ENCODE peak calls at places on chromosomes 11 and 22, in five cellular contexts. E is psoas muscle, I is right lobe of liver, B is IMR-90, S is OCI-LY7. R is an unnamed sample.

GRCh38 chr11:104661901-104662300 is 236.4 kb downstream of the CASP12 start:
- DNase-seq in S (no peak), E (no peak), I (no peak), B (no peak), R (no peak)

GRCh38 chr11:15671216-15671615 is 556.5 kb downstream of the INSC start:
- DNase-seq in I (no peak), S (no peak), B (no peak), E (no peak), R (no peak)

GRCh38 chr22:25564320-25564978 is at the start of gene GRK3:
- DNase-seq in I (peak), S (peak), B (peak), E (peak), R (peak)

GRCh38 chr11:46505741-46506485 is 87.9 kb downstream of the AMBRA1 start:
- DNase-seq in I (no peak), B (peak), E (no peak), S (no peak), R (no peak)

GRCh38 chr11:31397239-31397834 is 27.7 kb downstream of the DNAJC24 start:
- DNase-seq in B (peak), S (peak), E (no peak), I (no peak), R (peak)

GRCh38 chr22:50610581-50610980 is 10.0 kb downstream of the MAPK8IP2 start:
- DNase-seq in S (no peak), B (no peak), I (no peak), E (no peak), R (no peak)

GRCh38 chr11:15288801-15289342 is 174.1 kb downstream of the INSC start:
- DNase-seq in I (no peak), E (no peak), S (no peak), B (no peak), R (no peak)

GRCh38 chr11:93822359-93822758 is 28.1 kb downstream of the VSTM5 start:
- DNase-seq in S (no peak), B (no peak), I (no peak), E (no peak), R (no peak)

GRCh38 chr11:128021304-128022006 is 565.9 kb downstream of the ETS1 start:
- DNase-seq in S (no peak), E (no peak), I (peak), B (no peak), R (no peak)

GRCh38 chr22:37803195-37803635 is 4.5 kb upstream of the GCAT start:
- DNase-seq in E (no peak), I (no peak), S (no peak), B (no peak), R (no peak)

DNA sequence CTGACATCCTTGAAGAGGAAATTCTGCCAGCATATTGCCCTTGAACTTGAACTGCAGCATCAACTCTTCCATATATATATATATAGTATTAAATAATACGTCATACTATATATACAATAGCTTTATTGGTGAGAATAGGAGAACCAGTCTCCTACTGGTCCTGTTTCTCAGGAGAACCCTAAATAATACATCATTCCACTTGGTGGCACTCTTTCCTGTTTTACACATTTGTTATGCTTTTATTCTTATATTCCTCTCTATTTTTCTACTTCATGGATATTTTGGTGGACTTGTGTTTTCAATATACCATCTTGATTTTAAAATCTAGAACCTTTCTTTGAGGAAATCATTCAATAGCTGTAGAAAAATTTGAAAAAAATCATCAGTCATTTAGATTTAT is 193.3 kb downstream of the TRPC6 start:
- DNase-seq in S (peak), E (no peak), I (no peak), B (peak), R (no peak)
- TF ChIP-seq CTCF in S (peak), E (no peak), I (peak), B (peak), R (no peak)

DNA sequence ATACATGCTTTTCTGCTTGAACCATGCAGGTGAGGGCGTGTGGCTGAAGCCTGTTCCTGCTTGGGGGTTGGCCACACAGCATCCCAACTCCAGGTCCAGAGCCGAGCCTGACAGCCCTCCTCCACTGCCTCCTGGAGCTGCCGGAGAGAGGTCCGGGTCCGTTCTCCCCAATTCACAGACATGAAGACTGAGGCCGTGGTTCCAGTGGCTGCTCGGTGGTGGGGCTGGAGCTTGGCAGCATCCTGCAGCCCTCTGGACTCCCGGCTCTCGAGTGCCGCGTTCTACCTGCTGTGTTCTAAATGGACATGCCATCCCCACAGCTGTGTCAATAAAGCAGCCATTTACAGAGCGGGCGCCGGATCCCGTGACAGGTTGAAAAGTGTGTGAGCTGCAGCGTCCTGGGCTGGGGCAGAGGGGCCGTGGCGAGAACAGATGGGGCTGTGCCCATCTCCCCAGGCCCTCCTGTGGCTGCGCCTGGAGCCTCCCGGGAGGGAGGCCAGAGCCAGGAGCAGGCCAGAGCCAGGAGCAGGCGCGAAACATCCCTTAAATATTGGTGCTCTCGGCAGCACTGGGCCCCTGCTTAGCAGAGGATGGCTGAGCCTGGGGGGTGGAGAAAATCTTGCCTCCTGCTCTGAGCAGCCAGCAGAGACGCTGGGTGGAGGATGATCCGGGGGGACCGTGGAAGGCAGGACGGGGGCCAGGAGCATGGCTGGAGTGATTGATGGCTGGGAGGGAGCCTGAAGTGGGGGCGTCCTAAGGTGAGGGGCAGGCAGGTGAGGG is 46.1 kb downstream of the FLRT1 start:
- DNase-seq in E (no peak), S (no peak), I (no peak), B (no peak), R (no peak)
- TF ChIP-seq CTCF in E (no peak), S (no peak), I (no peak), B (no peak), R (no peak)

DNA sequence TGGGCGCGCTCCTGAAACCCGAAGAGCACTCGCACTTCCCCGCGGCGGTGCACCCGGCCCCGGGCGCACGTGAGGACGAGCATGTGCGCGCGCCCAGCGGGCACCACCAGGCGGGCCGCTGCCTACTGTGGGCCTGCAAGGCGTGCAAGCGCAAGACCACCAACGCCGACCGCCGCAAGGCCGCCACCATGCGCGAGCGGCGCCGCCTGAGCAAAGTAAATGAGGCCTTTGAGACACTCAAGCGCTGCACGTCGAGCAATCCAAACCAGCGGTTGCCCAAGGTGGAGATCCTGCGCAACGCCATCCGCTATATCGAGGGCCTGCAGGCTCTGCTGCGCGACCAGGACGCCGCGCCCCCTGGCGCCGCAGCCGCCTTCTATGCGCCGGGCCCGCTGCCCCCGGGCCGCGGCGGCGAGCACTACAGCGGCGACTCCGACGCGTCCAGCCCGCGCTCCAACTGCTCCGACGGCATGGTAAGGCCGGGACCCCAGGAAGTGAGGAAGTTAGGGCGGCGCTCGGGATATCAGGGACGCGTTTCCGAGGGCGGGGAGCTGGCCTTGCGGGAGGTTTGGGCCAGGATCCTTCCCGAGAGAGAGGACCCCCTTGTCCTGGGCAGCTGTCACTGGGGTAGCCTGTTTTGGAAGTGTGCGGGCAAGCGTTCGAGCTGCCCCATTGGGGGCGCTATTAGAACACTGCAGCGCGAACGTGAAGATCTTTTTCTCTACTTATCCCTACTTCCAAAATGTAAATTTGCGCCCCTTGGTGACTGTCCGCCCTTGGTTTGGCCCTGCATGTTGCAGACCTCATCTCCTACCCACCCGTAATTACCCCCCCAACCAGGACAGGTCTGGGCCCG is 797 bp downstream of the MYOD1 start:
- DNase-seq in B (no peak), S (no peak), I (no peak), E (peak), R (no peak)
- TF ChIP-seq CTCF in B (peak), S (peak), I (peak), E (peak), R (no peak)

GRCh38 chr22:46444390-46444854 is 93.0 kb downstream of the CELSR1 start:
- DNase-seq in I (no peak), S (no peak), E (no peak), B (no peak), R (no peak)
- TF ChIP-seq CTCF in I (no peak), S (no peak), E (no peak), B (no peak), R (no peak)

GRCh38 chr11:110973401-110973980 is 261.3 kb upstream of the ARHGAP20 start:
- DNase-seq in E (no peak), I (no peak), S (no peak), B (no peak), R (no peak)
- TF ChIP-seq CTCF in E (no peak), I (no peak), S (no peak), B (no peak), R (no peak)

DNA sequence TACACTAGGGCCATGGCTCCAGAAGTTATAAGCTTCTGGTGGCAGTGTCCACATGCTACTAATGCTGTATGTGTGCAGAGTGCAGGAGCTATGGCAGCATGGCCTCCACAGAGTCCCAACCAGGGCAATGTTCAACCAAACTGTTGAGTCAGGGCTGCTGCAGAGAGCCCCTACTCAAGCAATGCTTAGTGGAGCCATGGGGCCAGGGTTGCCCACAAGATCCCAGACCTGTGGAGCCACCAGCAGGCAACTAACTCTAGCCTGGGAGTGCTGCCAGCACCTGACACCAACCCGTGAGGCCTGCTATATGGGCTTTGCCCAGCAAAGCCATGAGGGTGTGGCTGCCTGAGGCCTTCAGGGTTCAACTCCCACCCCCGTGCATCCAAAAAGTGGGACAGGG is 655.2 kb downstream of the TBC1D22A start:
- DNase-seq in B (no peak), S (no peak), E (no peak), I (no peak), R (no peak)
- TF ChIP-seq CTCF in B (no peak), S (no peak), E (no peak), I (no peak), R (no peak)